ENCODE peak calls at places on chromosomes 11 and 22, in nine cellular contexts. F is non-pigmented ciliary epithelial cell; H is T1000; I is nucleus accumbens; N is activated T-cell treated with anti-CD3 and anti-CD28 coated beads for 1 hour; Q is NCI-H146; D is H7; K is stimulated activated CD4-positive, alpha-beta T cell treated with anti-CD3 and anti-CD28 coated beads, Interleukin-1b, Interleukin-23, amount 100 ng/mL, for 24 hours; A is A172. O is an unnamed sample.

GRCh38 chr11:129374993-129375721 is 491 bp upstream of the BARX2 start:
- DNase-seq in F (no peak), H (no peak), I (peak), N (no peak), Q (peak), D (peak), K (no peak), A (no peak), O (no peak)

GRCh38 chr11:62988281-62988680 is 3.5 kb upstream of the SLC22A6 start:
- DNase-seq in F (no peak), H (no peak), I (no peak), N (no peak), Q (no peak), D (peak), K (no peak), A (no peak), O (no peak)

GRCh38 chr11:27524155-27524554 is 17.6 kb upstream of the LIN7C start:
- DNase-seq in F (no peak), H (no peak), I (no peak), N (no peak), Q (no peak), D (no peak), K (no peak), A (peak), O (no peak)

GRCh38 chr11:122706689-122707088 is 51.2 kb downstream of the UBASH3B start:
- DNase-seq in F (no peak), H (no peak), I (no peak), N (no peak), Q (no peak), D (no peak), K (no peak), A (peak), O (no peak)

GRCh38 chr11:118956847-118957469 is 860 bp downstream of the UPK2 start:
- DNase-seq in F (no peak), H (no peak), I (no peak), N (no peak), Q (no peak), D (no peak), K (no peak), A (no peak), O (no peak)

GRCh38 chr11:126755494-126755893 is 245.1 kb downstream of the KIRREL3 start:
- DNase-seq in F (no peak), H (no peak), I (peak), N (no peak), Q (no peak), D (no peak), K (no peak), A (no peak), O (no peak)

GRCh38 chr11:5521540-5521939 is 5.0 kb upstream of the UBQLNL start:
- DNase-seq in F (no peak), H (no peak), I (no peak), N (no peak), Q (no peak), D (no peak), K (no peak), A (no peak), O (no peak)

GRCh38 chr11:3052109-3052479 is 5.1 kb downstream of the CARS1 start:
- DNase-seq in F (no peak), H (no peak), I (no peak), N (no peak), Q (peak), D (peak), K (no peak), A (no peak), O (no peak)

GRCh38 chr22:43845981-43846380 is 16.3 kb downstream of the SULT4A1 start:
- DNase-seq in F (no peak), H (no peak), I (no peak), N (no peak), Q (no peak), D (no peak), K (no peak), A (no peak), O (no peak)

GRCh38 chr22:43233529-43233928 is 46.6 kb upstream of the TTLL12 start:
- DNase-seq in F (no peak), H (no peak), I (no peak), N (no peak), Q (no peak), D (no peak), K (no peak), A (no peak), O (no peak)

GRCh38 chr11:2513441-2513840 is 68.6 kb downstream of the KCNQ1 start:
- DNase-seq in F (no peak), H (no peak), I (no peak), N (no peak), Q (no peak), D (peak), K (no peak), A (no peak), O (no peak)

GRCh38 chr22:11616811-11617210 is 3911.2 kb upstream of the OR11H1 start:
- DNase-seq in F (no peak), H (no peak), I (no peak), N (no peak), Q (no peak), D (no peak), K (no peak), A (no peak), O (no peak)

GRCh38 chr11:66324626-66325025 is 7.8 kb upstream of the CD248 start:
- DNase-seq in F (no peak), H (no peak), I (no peak), N (no peak), Q (no peak), D (peak), K (no peak), A (no peak), O (no peak)

GRCh38 chr22:23055448-23056179 is 14.7 kb upstream of the GNAZ start:
- DNase-seq in F (no peak), H (no peak), I (no peak), N (no peak), Q (no peak), D (peak), K (no peak), A (no peak), O (no peak)

GRCh38 chr22:31943976-31944699 is at the start of gene YWHAH:
- DNase-seq in F (peak), H (peak), I (peak), N (peak), Q (peak), D (peak), K (peak), A (peak), O (peak)

GRCh38 chr11:60978546-60979380 is 7.3 kb downstream of the CD6 start:
- DNase-seq in F (no peak), H (no peak), I (no peak), N (no peak), Q (no peak), D (no peak), K (peak), A (no peak), O (no peak)

GRCh38 chr11:18012314-18012905 is 437 bp downstream of the SERGEF start:
- DNase-seq in F (no peak), H (no peak), I (peak), N (no peak), Q (peak), D (no peak), K (no peak), A (no peak), O (peak)

GRCh38 chr11:43504316-43504950 is 145.7 kb downstream of the TTC17 start:
- DNase-seq in F (no peak), H (no peak), I (no peak), N (no peak), Q (peak), D (peak), K (no peak), A (peak), O (no peak)

GRCh38 chr11:16788141-16789060 is 50.0 kb downstream of the C11orf58 start:
- DNase-seq in F (peak), H (peak), I (peak), N (peak), Q (peak), D (peak), K (peak), A (peak), O (no peak)

GRCh38 chr11:45936655-45937054 is 14.2 kb downstream of the LARGE2 start:
- DNase-seq in F (no peak), H (no peak), I (no peak), N (no peak), Q (no peak), D (peak), K (no peak), A (no peak), O (no peak)

GRCh38 chr11:11584446-11584810 is 37.4 kb downstream of the GALNT18 start:
- DNase-seq in F (peak), H (peak), I (no peak), N (no peak), Q (no peak), D (no peak), K (no peak), A (peak), O (no peak)

GRCh38 chr11:9313648-9314290 is 624 bp downstream of the TMEM41B start:
- DNase-seq in F (no peak), H (peak), I (peak), N (peak), Q (peak), D (peak), K (peak), A (peak), O (no peak)

GRCh38 chr11:78800756-78801155 is 226.1 kb upstream of the NARS2 start:
- DNase-seq in F (no peak), H (no peak), I (no peak), N (no peak), Q (no peak), D (no peak), K (no peak), A (no peak), O (no peak)

GRCh38 chr11:59667812-59668187 is 1.0 kb downstream of the PATL1 start:
- DNase-seq in F (no peak), H (no peak), I (no peak), N (no peak), Q (no peak), D (peak), K (no peak), A (no peak), O (no peak)

O was measured in thoracic aorta.